ENCODE peak calls at places on chromosomes 6 and 20, in four cellular contexts. One of them, this sample, is unnamed.

GRCh38 chr6:34531580-34532201 is 24.4 kb downstream of the SPDEF start:
- DNase-seq in tibial nerve: peak
- DNase-seq in tibial artery: peak
- DNase-seq in PC-9: no peak
- DNase-seq in this sample: no peak

GRCh38 chr20:36219671-36220220 is 16.5 kb upstream of the AAR2 start:
- DNase-seq in tibial nerve: no peak
- DNase-seq in tibial artery: no peak
- DNase-seq in PC-9: no peak
- DNase-seq in this sample: no peak

GRCh38 chr20:63381781-63382431 is 20.8 kb upstream of the CHRNA4 start:
- DNase-seq in PC-9: peak
- DNase-seq in tibial artery: no peak
- DNase-seq in tibial nerve: no peak
- DNase-seq in this sample: no peak

GRCh38 chr6:6315660-6316059 is 4.8 kb downstream of the F13A1 start:
- DNase-seq in tibial artery: no peak
- DNase-seq in tibial nerve: peak
- DNase-seq in PC-9: peak
- DNase-seq in this sample: no peak

GRCh38 chr20:9474835-9475413 is 39.5 kb upstream of the LAMP5 start:
- DNase-seq in tibial artery: no peak
- DNase-seq in tibial nerve: no peak
- DNase-seq in PC-9: no peak
- DNase-seq in this sample: no peak

GRCh38 chr6:45786243-45786795 is 229.3 kb downstream of the CLIC5 start:
- DNase-seq in tibial nerve: no peak
- DNase-seq in PC-9: no peak
- DNase-seq in tibial artery: no peak
- DNase-seq in this sample: no peak

GRCh38 chr6:134636221-134636830 is 313.6 kb downstream of the ALDH8A1 start:
- DNase-seq in tibial nerve: no peak
- DNase-seq in PC-9: no peak
- DNase-seq in tibial artery: no peak
- DNase-seq in this sample: no peak

GRCh38 chr20:16747291-16747811 is 807 bp upstream of the OTOR start:
- DNase-seq in PC-9: no peak
- DNase-seq in tibial artery: no peak
- DNase-seq in tibial nerve: no peak
- DNase-seq in this sample: no peak

GRCh38 chr20:6026051-6026450 is 27.8 kb downstream of the LRRN4 start:
- DNase-seq in tibial artery: no peak
- DNase-seq in tibial nerve: no peak
- DNase-seq in PC-9: no peak
- DNase-seq in this sample: no peak

GRCh38 chr6:134420638-134421181 is 102.8 kb upstream of the SGK1 start:
- DNase-seq in PC-9: no peak
- DNase-seq in tibial artery: no peak
- DNase-seq in tibial nerve: no peak
- DNase-seq in this sample: no peak

GRCh38 chr6:90393232-90393884 is 96.7 kb upstream of the BACH2 start:
- DNase-seq in tibial artery: no peak
- DNase-seq in tibial nerve: peak
- DNase-seq in PC-9: peak
- DNase-seq in this sample: no peak

GRCh38 chr6:119148102-119148824 is 69.8 kb upstream of the FAM184A start:
- DNase-seq in PC-9: peak
- DNase-seq in tibial artery: no peak
- DNase-seq in tibial nerve: peak
- DNase-seq in this sample: no peak

GRCh38 chr6:109612268-109612667 is 78.7 kb downstream of the AK9 start:
- DNase-seq in PC-9: no peak
- DNase-seq in tibial nerve: no peak
- DNase-seq in tibial artery: no peak
- DNase-seq in this sample: no peak

GRCh38 chr6:45609141-45609638 is 231.5 kb upstream of the SUPT3H start:
- DNase-seq in tibial artery: no peak
- DNase-seq in tibial nerve: peak
- DNase-seq in PC-9: no peak
- DNase-seq in this sample: peak

GRCh38 chr6:25279748-25280616 is 808 bp downstream of the CARMIL1 start:
- DNase-seq in PC-9: peak
- DNase-seq in tibial artery: peak
- DNase-seq in tibial nerve: no peak
- DNase-seq in this sample: peak

GRCh38 chr6:7169296-7169721 is 61.5 kb downstream of the RREB1 start:
- DNase-seq in tibial nerve: peak
- DNase-seq in PC-9: no peak
- DNase-seq in tibial artery: peak
- DNase-seq in this sample: no peak

GRCh38 chr6:192313-192664 is 100.0 kb upstream of the DUSP22 start:
- DNase-seq in tibial nerve: no peak
- DNase-seq in PC-9: no peak
- DNase-seq in tibial artery: no peak
- DNase-seq in this sample: peak

GRCh38 chr6:137870744-137871247 is 3.7 kb downstream of the TNFAIP3 start:
- DNase-seq in tibial nerve: no peak
- DNase-seq in tibial artery: no peak
- DNase-seq in PC-9: no peak
- DNase-seq in this sample: no peak

GRCh38 chr6:32639440-32640394 is 2.5 kb downstream of the HLA-DQA1 start:
- DNase-seq in PC-9: no peak
- DNase-seq in tibial nerve: no peak
- DNase-seq in tibial artery: no peak
- DNase-seq in this sample: no peak

GRCh38 chr20:64228086-64228485 is 27.5 kb upstream of the PCMTD2 start:
- DNase-seq in tibial artery: no peak
- DNase-seq in tibial nerve: no peak
- DNase-seq in PC-9: no peak
- DNase-seq in this sample: peak

GRCh38 chr20:57073402-57073801 is 193.0 kb downstream of the BMP7 start:
- DNase-seq in PC-9: no peak
- DNase-seq in tibial nerve: no peak
- DNase-seq in tibial artery: no peak
- DNase-seq in this sample: no peak
- H3K27ac ChIP-seq in PC-9: no peak
- H3K27ac ChIP-seq in tibial nerve: no peak
- H3K27ac ChIP-seq in tibial artery: no peak
- H3K27ac ChIP-seq in this sample: no peak

DNA sequence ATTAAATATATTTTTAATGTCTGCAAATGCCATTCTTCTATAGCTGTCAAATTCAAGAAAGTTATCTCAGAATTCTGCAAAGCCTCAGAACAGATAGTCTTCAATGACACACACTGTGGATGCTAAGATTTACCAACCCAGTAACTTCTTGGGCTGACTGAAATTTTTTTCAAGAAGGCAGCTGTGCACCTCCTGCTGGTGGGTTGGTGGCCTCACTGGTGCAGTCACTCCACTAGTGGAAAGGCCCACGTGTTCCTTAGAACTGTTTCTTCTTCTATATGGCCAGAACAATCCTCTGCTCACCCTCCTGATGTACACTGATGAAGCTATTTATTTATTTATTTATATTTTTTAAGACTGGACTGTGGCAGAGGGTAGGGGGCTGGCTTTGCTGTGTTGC is 28.1 kb upstream of the MTCL3 start:
- DNase-seq in PC-9: no peak
- DNase-seq in tibial nerve: no peak
- DNase-seq in tibial artery: no peak
- DNase-seq in this sample: no peak
- TF ChIP-seq CTCF in PC-9: no peak
- TF ChIP-seq CTCF in tibial nerve: no peak
- TF ChIP-seq CTCF in tibial artery: no peak
- TF ChIP-seq CTCF in this sample: peak

DNA sequence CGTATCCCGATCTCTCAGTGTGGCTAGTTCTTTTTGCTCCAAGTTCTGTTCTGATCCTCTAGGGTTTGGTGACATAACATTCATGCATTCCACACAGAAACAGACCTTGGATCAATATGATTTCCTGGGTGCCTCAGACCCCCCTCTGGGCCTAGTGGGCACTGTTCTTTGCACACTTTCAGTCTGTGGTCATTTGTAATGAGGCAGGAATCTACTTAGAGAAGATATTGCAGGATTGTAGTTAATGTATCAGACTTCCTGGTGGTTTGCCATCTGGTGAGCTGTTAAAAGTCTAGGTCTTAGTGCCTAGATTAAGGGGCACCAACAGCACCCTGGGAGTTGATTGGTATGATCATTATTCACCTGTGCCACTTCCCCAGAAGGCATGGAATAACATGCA is 7.5 kb downstream of the BEND6 start:
- DNase-seq in tibial artery: no peak
- DNase-seq in PC-9: no peak
- DNase-seq in tibial nerve: no peak
- DNase-seq in this sample: no peak
- H3K27ac ChIP-seq in tibial artery: no peak
- H3K27ac ChIP-seq in PC-9: no peak
- H3K27ac ChIP-seq in tibial nerve: no peak
- H3K27ac ChIP-seq in this sample: no peak

DNA sequence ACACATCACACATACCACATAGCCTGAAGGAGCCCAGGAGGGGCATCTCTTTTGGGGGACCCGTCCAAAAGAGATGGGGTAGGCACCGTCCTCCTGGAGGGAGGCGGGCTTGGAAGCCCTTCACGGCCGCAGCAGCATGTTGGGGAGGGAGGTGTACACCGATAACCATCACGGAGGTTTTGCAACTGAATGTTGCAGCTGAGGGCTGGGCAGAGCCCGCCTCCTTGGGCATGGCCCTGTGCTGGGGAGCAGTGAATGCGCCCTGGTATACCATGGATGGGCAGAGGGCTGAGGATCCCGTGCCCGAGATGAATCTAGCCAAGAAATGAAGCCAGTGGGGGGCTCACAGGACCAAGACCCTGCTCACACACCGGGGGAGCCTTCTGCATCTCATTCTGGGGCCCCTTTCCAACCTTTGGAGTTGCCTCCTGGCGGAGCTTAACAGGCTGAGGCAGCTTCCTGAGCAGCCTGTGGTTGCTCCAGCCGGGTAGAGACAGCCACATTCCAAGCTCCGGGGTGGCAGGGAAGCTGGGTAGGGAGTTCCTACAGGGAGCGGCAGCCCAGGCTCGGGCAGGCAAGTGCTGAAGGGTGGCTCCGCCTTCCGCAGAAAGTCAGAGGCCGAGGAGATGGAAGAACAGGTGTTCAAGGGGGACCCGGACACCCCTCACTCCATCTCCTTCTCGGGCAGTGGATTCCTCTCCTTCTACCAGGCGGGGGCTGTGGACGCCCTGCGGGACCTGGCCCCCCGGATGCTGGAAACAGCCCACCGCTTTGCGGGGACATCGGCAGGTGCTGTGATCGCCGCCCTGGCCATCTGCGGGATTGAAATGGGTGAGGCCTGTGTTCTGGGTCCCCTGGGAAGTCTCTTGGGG is at the start of gene PNPLA1:
- DNase-seq in tibial nerve: no peak
- DNase-seq in PC-9: no peak
- DNase-seq in tibial artery: no peak
- DNase-seq in this sample: no peak
- TF ChIP-seq CTCF in tibial nerve: no peak
- TF ChIP-seq CTCF in PC-9: no peak
- TF ChIP-seq CTCF in tibial artery: no peak
- TF ChIP-seq CTCF in this sample: no peak

GRCh38 chr20:24376523-24377085 is 92.8 kb upstream of the SYNDIG1 start:
- DNase-seq in tibial nerve: no peak
- DNase-seq in PC-9: no peak
- DNase-seq in tibial artery: no peak
- DNase-seq in this sample: no peak

GRCh38 chr20:24382330-24382729 is 87.1 kb upstream of the SYNDIG1 start:
- DNase-seq in tibial artery: peak
- DNase-seq in PC-9: no peak
- DNase-seq in tibial nerve: no peak
- DNase-seq in this sample: no peak

GRCh38 chr20:24378651-24379050 is 90.8 kb upstream of the SYNDIG1 start:
- DNase-seq in tibial nerve: no peak
- DNase-seq in PC-9: no peak
- DNase-seq in tibial artery: no peak
- DNase-seq in this sample: no peak

GRCh38 chr20:24381886-24382285 is 87.5 kb upstream of the SYNDIG1 start:
- DNase-seq in PC-9: no peak
- DNase-seq in tibial artery: no peak
- DNase-seq in tibial nerve: no peak
- DNase-seq in this sample: no peak

DNA sequence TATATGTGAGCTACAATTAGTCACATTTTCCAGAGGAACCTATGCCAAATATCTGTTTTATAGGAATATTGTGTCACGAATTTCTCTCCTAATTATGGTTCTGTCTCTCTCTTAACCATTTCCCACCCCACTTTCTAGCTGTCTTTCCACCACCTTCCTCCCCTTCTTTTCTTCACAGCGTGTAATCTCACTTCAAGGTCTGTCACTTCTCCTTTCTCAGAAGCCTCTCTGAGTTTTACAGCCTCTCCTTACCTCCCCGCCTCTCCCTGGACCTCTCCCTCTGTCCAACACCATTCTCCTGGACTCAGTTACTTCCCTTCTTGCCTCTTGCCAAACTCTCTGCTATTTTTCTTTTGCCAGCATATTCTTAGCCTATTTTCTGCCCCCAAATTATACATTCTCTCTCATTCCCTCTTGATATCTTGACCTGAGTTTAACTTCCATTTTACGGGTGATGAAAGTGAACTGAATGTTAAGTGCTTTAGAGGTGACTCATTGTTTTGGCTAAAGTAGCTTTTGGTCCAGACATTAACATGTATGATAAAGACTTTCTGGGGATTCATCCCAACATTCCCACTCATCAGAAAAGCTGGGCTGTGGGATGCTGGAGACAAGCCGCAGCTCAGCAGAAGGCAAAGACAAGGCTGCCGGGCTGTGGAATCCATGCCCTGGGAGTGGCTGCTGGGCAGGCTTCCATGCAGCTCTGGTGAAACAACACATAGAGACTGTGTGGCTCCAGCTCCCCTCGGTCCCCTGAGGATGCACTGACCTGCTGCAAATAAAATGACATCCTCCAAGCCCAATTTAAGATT is 90.1 kb upstream of the SYNDIG1 start:
- DNase-seq in tibial artery: peak
- DNase-seq in PC-9: no peak
- DNase-seq in tibial nerve: no peak
- DNase-seq in this sample: no peak
- H3K27ac ChIP-seq in tibial artery: peak
- H3K27ac ChIP-seq in PC-9: no peak
- H3K27ac ChIP-seq in tibial nerve: no peak
- H3K27ac ChIP-seq in this sample: no peak

GRCh38 chr6:126947070-126947469 is 171.4 kb upstream of the RSPO3 start:
- DNase-seq in tibial nerve: peak
- DNase-seq in tibial artery: peak
- DNase-seq in PC-9: no peak
- DNase-seq in this sample: no peak
- TF ChIP-seq CTCF in tibial nerve: no peak
- TF ChIP-seq CTCF in tibial artery: no peak
- TF ChIP-seq CTCF in PC-9: no peak
- TF ChIP-seq CTCF in this sample: no peak